ENCODE peak calls at places on chromosomes 4 and X, in seven cellular contexts. V is cardiac muscle cell, B is small intestine, Z is HAP-1, H is upper lobe of right lung, T is pancreas, J is tibial nerve. L is an unnamed sample.

GRCh38 chrX:2188316-2188715 is 312.5 kb downstream of the DHRSX start:
- DNase-seq in H (no peak), J (no peak), V (no peak), Z (no peak), T (no peak), B (no peak), L (no peak)

GRCh38 chr4:1787411-1788077 is 5.5 kb upstream of the FGFR3 start:
- DNase-seq in Z (no peak), B (no peak), V (no peak), T (no peak), J (no peak), H (no peak), L (no peak)

GRCh38 chrX:2823795-2824386 is 4.8 kb upstream of the GYG2 start:
- DNase-seq in Z (no peak), T (no peak), H (no peak), B (no peak), J (no peak), V (no peak), L (no peak)

GRCh38 chr4:122450847-122451246 is 5.7 kb downstream of the IL2 start:
- DNase-seq in V (peak; percentile 13), B (no peak), Z (peak; percentile 24), H (no peak), T (no peak), J (no peak), L (no peak)

GRCh38 chr4:7442609-7443140 is 7.9 kb upstream of the PSAPL1 start:
- DNase-seq in B (no peak), T (no peak), J (no peak), H (no peak), Z (no peak), V (no peak), L (no peak)

GRCh38 chrX:20519826-20520225 is 253.1 kb upstream of the RPS6KA3 start:
- DNase-seq in Z (no peak), J (no peak), H (no peak), B (no peak), T (no peak), V (no peak), L (no peak)

GRCh38 chr4:71303850-71304249 is 35.0 kb upstream of the SLC4A4 start:
- DNase-seq in B (no peak), V (no peak), T (no peak), J (no peak), Z (no peak), H (no peak), L (no peak)

GRCh38 chr4:25873632-25874129 is 10.9 kb upstream of the SEL1L3 start:
- DNase-seq in B (no peak), V (no peak), Z (no peak), H (no peak), T (no peak), J (no peak), L (no peak)

GRCh38 chrX:20265726-20266681 is 705 bp downstream of the RPS6KA3 start:
- DNase-seq in V (peak; percentile 49), H (peak; percentile 68), T (peak; percentile 37), Z (no peak), J (no peak), B (peak; percentile 12), L (peak; percentile 4)

GRCh38 chr4:147546341-147546740 is 65.4 kb downstream of the EDNRA start:
- DNase-seq in H (no peak), B (no peak), T (no peak), Z (no peak), J (no peak), V (no peak), L (no peak)

GRCh38 chr4:156336516-156336915 is 382.9 kb upstream of the CTSO start:
- DNase-seq in T (no peak), H (no peak), B (no peak), J (no peak), V (no peak), Z (no peak), L (no peak)

GRCh38 chrX:39648548-39649254 is 449.1 kb downstream of the BCOR start:
- DNase-seq in B (no peak), J (no peak), V (no peak), H (no peak), T (no peak), Z (no peak), L (no peak)

GRCh38 chrX:123967497-123967896 is 6.0 kb downstream of the STAG2 start:
- DNase-seq in V (no peak), J (no peak), B (no peak), Z (no peak), H (no peak), T (no peak), L (no peak)

GRCh38 chr4:78779280-78779679 is 3.1 kb downstream of the BMP2K start:
- DNase-seq in H (no peak), J (no peak), Z (no peak), V (no peak), B (no peak), T (no peak), L (no peak)

GRCh38 chrX:17597836-17598434 is 139.4 kb upstream of the SCML1 start:
- DNase-seq in J (peak; percentile 66), B (peak; percentile 85), T (peak; percentile 81), V (no peak), H (peak; percentile 77), Z (no peak), L (no peak)

GRCh38 chr4:75063417-75063816 is 130.5 kb downstream of the PARM1 start:
- DNase-seq in V (no peak), Z (no peak), J (no peak), H (no peak), T (no peak), B (no peak), L (no peak)

GRCh38 chr4:149322203-149322602 is 493.4 kb downstream of the IQCM start:
- DNase-seq in J (no peak), Z (no peak), T (no peak), H (no peak), V (no peak), B (no peak), L (no peak)

DNA sequence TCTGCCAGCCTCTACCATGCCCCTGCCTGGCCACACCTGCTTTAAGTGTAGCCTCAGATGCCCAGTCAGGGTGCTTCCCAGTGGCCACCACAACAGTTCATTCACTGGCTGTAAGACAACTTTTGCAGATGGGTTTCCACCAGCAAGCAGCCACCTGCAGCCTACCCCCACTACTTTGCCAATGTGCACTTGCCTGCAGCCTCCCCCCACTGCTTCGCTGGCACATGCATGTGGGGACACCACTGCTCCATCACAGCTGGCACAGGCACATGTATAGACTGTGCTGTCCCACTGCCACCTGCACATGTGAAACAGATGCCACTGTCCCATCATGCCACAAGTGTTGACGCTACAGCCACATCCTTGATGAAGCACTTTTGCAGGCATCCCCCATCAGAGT is 723.9 kb downstream of the SH3BGRL start:
- DNase-seq in Z (no peak), T (no peak), B (no peak), J (no peak), V (no peak), H (no peak), L (no peak)
- H3K9me3 ChIP-seq in Z (no peaks in the 10 kb centered on the region), T (no peaks in the 10 kb centered on the region), B (no peaks in the 10 kb centered on the region), J (no peaks in the 10 kb centered on the region), V (no peaks in the 10 kb centered on the region), H (no peaks in the 10 kb centered on the region), L (no peaks in the 10 kb centered on the region)

DNA sequence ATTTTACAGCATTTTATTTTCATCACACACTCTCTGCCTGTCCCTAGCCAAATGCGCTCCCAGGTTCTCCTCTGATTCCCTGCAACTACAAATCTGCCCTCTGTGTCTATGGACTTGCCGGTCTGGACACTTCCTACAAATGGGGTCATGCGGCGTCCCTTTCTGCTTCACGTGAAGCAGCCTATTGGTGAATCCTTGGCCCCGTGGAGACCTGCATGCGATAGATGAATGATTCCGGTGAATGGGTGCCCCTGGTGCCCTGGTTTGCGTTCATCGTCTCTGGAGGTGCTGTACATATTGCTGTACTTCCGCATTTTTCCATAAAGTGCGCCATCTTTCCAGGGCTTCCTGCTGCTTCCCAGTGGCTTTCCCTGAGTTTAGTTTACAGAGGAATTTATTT is 27.5 kb upstream of the CLCN4 start:
- DNase-seq in J (no peak), Z (no peak), H (no peak), B (no peak), T (no peak), V (no peak), L (no peak)
- H3K9me3 ChIP-seq in J (no peaks in the 10 kb centered on the region), Z (no peaks in the 10 kb centered on the region), H (no peaks in the 10 kb centered on the region), B (no peaks in the 10 kb centered on the region), T (no peaks in the 10 kb centered on the region), V (no peaks in the 10 kb centered on the region), L (no peaks in the 10 kb centered on the region)

GRCh38 chrX:54994668-54995452 is 872 bp upstream of the PFKFB1 start:
- DNase-seq in J (no peak), Z (no peak), V (no peak), T (no peak), H (no peak), B (no peak), L (no peak)

GRCh38 chrX:55004231-55004630 is 4.1 kb downstream of the APEX2 start:
- DNase-seq in B (no peak), V (no peak), J (no peak), T (no peak), Z (no peak), H (no peak), L (no peak)

GRCh38 chrX:54994099-54994498 is at the start of gene PFKFB1:
- DNase-seq in T (no peak), V (no peak), J (no peak), B (peak; percentile 7), H (no peak), Z (no peak), L (no peak)

GRCh38 chrX:54995621-54996020 is 1.6 kb upstream of the PFKFB1 start:
- DNase-seq in T (no peak), V (no peak), Z (no peak), B (no peak), H (no peak), J (no peak), L (no peak)

DNA sequence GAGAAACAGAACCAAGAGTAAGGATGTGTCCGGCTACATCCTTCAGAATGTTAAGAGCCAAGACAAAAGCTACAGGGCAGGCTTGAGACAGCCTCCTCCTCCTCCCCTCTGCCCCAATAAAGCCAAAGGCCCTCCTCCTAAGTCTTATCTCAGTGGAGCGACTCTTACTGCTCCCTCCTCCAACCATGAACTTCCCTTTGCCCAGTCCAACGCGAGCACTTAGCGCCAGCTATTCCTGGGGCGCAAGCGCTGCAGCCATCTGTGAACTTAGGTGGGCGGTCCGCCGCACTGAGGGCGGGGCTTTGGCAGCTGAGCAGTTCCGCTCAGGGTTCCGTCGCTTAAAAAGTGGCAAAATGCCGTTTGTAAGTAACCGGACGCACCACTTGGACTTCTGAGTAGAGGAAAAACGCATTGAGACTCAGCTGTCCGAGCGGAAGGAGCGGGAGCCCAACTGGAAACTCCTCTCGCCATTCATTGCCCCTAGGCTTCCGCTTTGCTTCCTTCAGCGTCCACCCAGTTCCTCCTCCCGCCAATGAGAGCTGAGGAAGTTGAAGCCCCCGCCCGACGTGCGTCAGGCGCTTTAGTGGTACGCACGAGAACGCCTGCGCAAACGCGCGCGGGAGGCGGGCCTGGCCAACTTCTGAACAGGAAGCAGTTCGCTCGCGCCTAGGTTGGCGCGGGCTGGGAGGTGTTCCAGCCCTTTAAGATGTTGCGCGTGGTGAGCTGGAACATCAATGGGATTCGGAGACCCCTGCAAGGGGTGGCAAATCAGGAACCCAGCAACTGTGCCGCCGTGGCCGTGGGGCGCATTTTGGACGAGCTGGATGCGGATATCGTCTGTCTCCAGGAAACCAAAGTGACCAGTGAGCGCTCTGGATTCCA is at the start of gene APEX2:
- DNase-seq in B (peak; percentile 92), H (peak; percentile 95), V (peak; percentile 91), T (peak; percentile 88), J (peak; percentile 84), Z (peak; percentile 90), L (peak; percentile 73)
- H3K9me3 ChIP-seq in B (no peaks in the 10 kb centered on the region), H (no peaks in the 10 kb centered on the region), V (no peaks in the 10 kb centered on the region), T (no peaks in the 10 kb centered on the region), J (no peaks in the 10 kb centered on the region), Z (no peaks in the 10 kb centered on the region), L (no peaks in the 10 kb centered on the region)

GRCh38 chrX:68681443-68681941 is 34.0 kb downstream of the STARD8 start:
- DNase-seq in T (no peak), Z (no peak), V (no peak), B (no peak), J (no peak), H (no peak), L (no peak)
- H3K9me3 ChIP-seq in T (no peaks in the 10 kb centered on the region), Z (no peaks in the 10 kb centered on the region), V (no peaks in the 10 kb centered on the region), B (no peaks in the 10 kb centered on the region), J (no peaks in the 10 kb centered on the region), H (no peaks in the 10 kb centered on the region), L (no peaks in the 10 kb centered on the region)